ENCODE peak calls at places on chromosome 5, in five cellular contexts. One of them, this sample, is unnamed.
A peak's percentile ranks its signal among the peaks of the same experiment; 100 is the strongest.

GRCh38 chr5:135317286-135317685 is 81.7 kb downstream of the MACROH2A1 start:
- DNase-seq in tibial nerve: no peak
- DNase-seq in nephron progenitor cell: no peak
- DNase-seq in upper lobe of left lung: no peak
- DNase-seq in adrenal gland: no peak
- DNase-seq in this sample: no peak

GRCh38 chr5:126519637-126520592 is 75.1 kb downstream of the ALDH7A1 start:
- DNase-seq in adrenal gland: peak; percentile 43
- DNase-seq in tibial nerve: no peak
- DNase-seq in nephron progenitor cell: no peak
- DNase-seq in upper lobe of left lung: no peak
- DNase-seq in this sample: no peak

GRCh38 chr5:137086289-137086838 is 412.8 kb downstream of the SPOCK1 start:
- DNase-seq in adrenal gland: no peak
- DNase-seq in upper lobe of left lung: no peak
- DNase-seq in tibial nerve: no peak
- DNase-seq in nephron progenitor cell: no peak
- DNase-seq in this sample: no peak

GRCh38 chr5:52665544-52665943 is 122.2 kb upstream of the ITGA1 start:
- DNase-seq in upper lobe of left lung: no peak
- DNase-seq in adrenal gland: peak; percentile 51
- DNase-seq in nephron progenitor cell: no peak
- DNase-seq in tibial nerve: no peak
- DNase-seq in this sample: no peak

GRCh38 chr5:67147768-67148167 is 48.8 kb downstream of the CD180 start:
- DNase-seq in adrenal gland: no peak
- DNase-seq in tibial nerve: no peak
- DNase-seq in upper lobe of left lung: no peak
- DNase-seq in nephron progenitor cell: no peak
- DNase-seq in this sample: no peak

GRCh38 chr5:390571-391491 is 52.1 kb upstream of the EXOC3 start:
- DNase-seq in tibial nerve: no peak
- DNase-seq in nephron progenitor cell: no peak
- DNase-seq in adrenal gland: no peak
- DNase-seq in upper lobe of left lung: peak; percentile 78
- DNase-seq in this sample: no peak

GRCh38 chr5:93572773-93573626 is 8.0 kb downstream of the NR2F1-AS1 start:
- DNase-seq in tibial nerve: no peak
- DNase-seq in nephron progenitor cell: peak; percentile 77
- DNase-seq in adrenal gland: no peak
- DNase-seq in upper lobe of left lung: peak; percentile 83
- DNase-seq in this sample: no peak

GRCh38 chr5:151104795-151105194 is 24.0 kb upstream of the TNIP1 start:
- DNase-seq in adrenal gland: peak; percentile 63
- DNase-seq in nephron progenitor cell: no peak
- DNase-seq in upper lobe of left lung: no peak
- DNase-seq in tibial nerve: peak; percentile 56
- DNase-seq in this sample: no peak

GRCh38 chr5:61817472-61818326 is 485.6 kb downstream of the ZSWIM6 start:
- DNase-seq in upper lobe of left lung: no peak
- DNase-seq in nephron progenitor cell: peak; percentile 46
- DNase-seq in adrenal gland: peak; percentile 53
- DNase-seq in tibial nerve: peak; percentile 15
- DNase-seq in this sample: no peak

GRCh38 chr5:74063821-74064598 is 438.0 kb downstream of the ARHGEF28 start:
- DNase-seq in adrenal gland: no peak
- DNase-seq in nephron progenitor cell: no peak
- DNase-seq in upper lobe of left lung: no peak
- DNase-seq in tibial nerve: no peak
- DNase-seq in this sample: no peak

GRCh38 chr5:137822983-137823382 is 44.7 kb upstream of the MYOT start:
- DNase-seq in tibial nerve: no peak
- DNase-seq in adrenal gland: no peak
- DNase-seq in nephron progenitor cell: no peak
- DNase-seq in upper lobe of left lung: no peak
- DNase-seq in this sample: no peak

GRCh38 chr5:135456238-135457099 is 4.3 kb upstream of the TIFAB start:
- DNase-seq in nephron progenitor cell: no peak
- DNase-seq in tibial nerve: no peak
- DNase-seq in adrenal gland: peak; percentile 97
- DNase-seq in upper lobe of left lung: no peak
- DNase-seq in this sample: no peak

GRCh38 chr5:102749416-102750021 is 5.6 kb upstream of the PAM start:
- DNase-seq in upper lobe of left lung: no peak
- DNase-seq in adrenal gland: no peak
- DNase-seq in nephron progenitor cell: no peak
- DNase-seq in tibial nerve: no peak
- DNase-seq in this sample: no peak

GRCh38 chr5:71903826-71904225 is 184.8 kb downstream of the CARTPT start:
- DNase-seq in adrenal gland: no peak
- DNase-seq in upper lobe of left lung: no peak
- DNase-seq in tibial nerve: no peak
- DNase-seq in nephron progenitor cell: no peak
- DNase-seq in this sample: no peak

GRCh38 chr5:53884844-53885243 is 324.4 kb downstream of the NDUFS4 start:
- DNase-seq in nephron progenitor cell: no peak
- DNase-seq in tibial nerve: no peak
- DNase-seq in adrenal gland: no peak
- DNase-seq in upper lobe of left lung: no peak
- DNase-seq in this sample: no peak

GRCh38 chr5:72523960-72524582 is 16.9 kb upstream of the ZNF366 start:
- DNase-seq in adrenal gland: no peak
- DNase-seq in tibial nerve: no peak
- DNase-seq in upper lobe of left lung: no peak
- DNase-seq in nephron progenitor cell: no peak
- DNase-seq in this sample: no peak

GRCh38 chr5:121031487-121031886 is 567.4 kb downstream of the PRR16 start:
- DNase-seq in adrenal gland: no peak
- DNase-seq in upper lobe of left lung: no peak
- DNase-seq in tibial nerve: no peak
- DNase-seq in nephron progenitor cell: no peak
- DNase-seq in this sample: no peak

GRCh38 chr5:167777746-167778145 is 513.7 kb upstream of the WWC1 start:
- DNase-seq in upper lobe of left lung: no peak
- DNase-seq in nephron progenitor cell: no peak
- DNase-seq in tibial nerve: no peak
- DNase-seq in adrenal gland: no peak
- DNase-seq in this sample: no peak

GRCh38 chr5:73263001-73263710 is 90.2 kb downstream of the TMEM174 start:
- DNase-seq in adrenal gland: no peak
- DNase-seq in nephron progenitor cell: no peak
- DNase-seq in tibial nerve: no peak
- DNase-seq in upper lobe of left lung: no peak
- DNase-seq in this sample: no peak

GRCh38 chr5:169225830-169226356 is 75.0 kb downstream of the SLIT3 start:
- DNase-seq in adrenal gland: no peak
- DNase-seq in upper lobe of left lung: no peak
- DNase-seq in tibial nerve: no peak
- DNase-seq in nephron progenitor cell: no peak
- DNase-seq in this sample: no peak

GRCh38 chr5:110770286-110770685 is 31.5 kb downstream of the SLC25A46 start:
- DNase-seq in nephron progenitor cell: no peak
- DNase-seq in tibial nerve: no peak
- DNase-seq in adrenal gland: no peak
- DNase-seq in upper lobe of left lung: no peak
- DNase-seq in this sample: no peak

GRCh38 chr5:61394078-61394701 is 62.1 kb downstream of the ZSWIM6 start:
- DNase-seq in upper lobe of left lung: no peak
- DNase-seq in nephron progenitor cell: no peak
- DNase-seq in tibial nerve: no peak
- DNase-seq in adrenal gland: no peak
- DNase-seq in this sample: no peak

GRCh38 chr5:15774632-15775031 is 274.7 kb downstream of the FBXL7 start:
- DNase-seq in tibial nerve: no peak
- DNase-seq in upper lobe of left lung: no peak
- DNase-seq in adrenal gland: no peak
- DNase-seq in nephron progenitor cell: peak; percentile 20
- DNase-seq in this sample: no peak

GRCh38 chr5:43606351-43606750 is 3.4 kb downstream of the NNT start:
- DNase-seq in tibial nerve: no peak
- DNase-seq in adrenal gland: no peak
- DNase-seq in nephron progenitor cell: no peak
- DNase-seq in upper lobe of left lung: no peak
- DNase-seq in this sample: no peak

GRCh38 chr5:43604699-43605098 is 1.7 kb downstream of the NNT start:
- DNase-seq in tibial nerve: no peak
- DNase-seq in upper lobe of left lung: no peak
- DNase-seq in adrenal gland: no peak
- DNase-seq in nephron progenitor cell: no peak
- DNase-seq in this sample: no peak

GRCh38 chr5:43613370-43613769 is 10.4 kb downstream of the NNT start:
- DNase-seq in tibial nerve: no peak
- DNase-seq in adrenal gland: no peak
- DNase-seq in upper lobe of left lung: no peak
- DNase-seq in nephron progenitor cell: no peak
- DNase-seq in this sample: no peak

GRCh38 chr5:43608406-43608805 is 5.4 kb downstream of the NNT start:
- DNase-seq in tibial nerve: no peak
- DNase-seq in nephron progenitor cell: no peak
- DNase-seq in upper lobe of left lung: no peak
- DNase-seq in adrenal gland: no peak
- DNase-seq in this sample: no peak

DNA sequence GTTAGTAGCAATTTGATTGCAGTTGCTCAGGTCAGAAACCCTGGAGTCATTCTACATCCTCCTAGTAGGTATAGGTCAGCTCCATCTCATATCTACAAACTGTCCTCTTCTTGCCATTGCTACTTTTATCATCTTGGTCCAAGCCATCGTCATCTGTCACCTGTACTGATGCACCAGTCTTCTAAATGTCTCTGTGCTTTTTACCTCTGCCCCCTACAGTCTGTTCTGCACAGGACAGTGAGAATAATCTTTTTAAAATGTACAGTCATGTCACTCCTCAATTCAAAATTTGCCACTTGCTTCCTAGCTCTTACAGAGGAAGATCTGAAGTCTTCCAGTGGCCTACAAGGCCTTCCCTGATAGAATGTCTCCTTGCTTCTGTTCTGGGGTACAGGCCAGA is 6.8 kb downstream of the NNT start:
- DNase-seq in nephron progenitor cell: no peak
- DNase-seq in tibial nerve: no peak
- DNase-seq in adrenal gland: no peak
- DNase-seq in upper lobe of left lung: no peak
- DNase-seq in this sample: no peak
- TF ChIP-seq CTCF in nephron progenitor cell: no peak
- TF ChIP-seq CTCF in tibial nerve: no peak
- TF ChIP-seq CTCF in adrenal gland: no peak
- TF ChIP-seq CTCF in upper lobe of left lung: no peak
- TF ChIP-seq CTCF in this sample: peak; percentile 21

DNA sequence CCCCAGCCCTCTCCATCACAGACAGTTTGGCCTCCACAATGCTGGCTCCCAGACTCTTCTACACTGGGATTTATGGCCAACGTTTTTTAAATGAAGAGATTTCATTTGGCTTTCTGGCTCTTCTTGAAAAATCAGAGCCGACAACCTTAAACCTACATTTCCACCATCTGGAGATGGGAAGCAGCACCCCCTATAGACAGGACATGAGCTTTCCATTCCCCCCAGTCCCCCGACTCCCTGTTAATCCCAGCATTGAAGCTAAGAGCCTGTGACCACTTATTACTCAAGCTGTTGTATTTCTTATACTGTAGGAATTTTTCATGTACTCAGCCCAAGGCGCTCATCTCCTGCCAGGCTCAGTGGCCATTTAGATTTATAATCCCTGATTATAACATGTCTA is 34.0 kb upstream of the AFAP1L1 start:
- DNase-seq in tibial nerve: no peak
- DNase-seq in nephron progenitor cell: no peak
- DNase-seq in upper lobe of left lung: no peak
- DNase-seq in adrenal gland: no peak
- DNase-seq in this sample: no peak
- TF ChIP-seq CTCF in tibial nerve: no peak
- TF ChIP-seq CTCF in nephron progenitor cell: no peak
- TF ChIP-seq CTCF in upper lobe of left lung: no peak
- TF ChIP-seq CTCF in adrenal gland: no peak
- TF ChIP-seq CTCF in this sample: no peak

DNA sequence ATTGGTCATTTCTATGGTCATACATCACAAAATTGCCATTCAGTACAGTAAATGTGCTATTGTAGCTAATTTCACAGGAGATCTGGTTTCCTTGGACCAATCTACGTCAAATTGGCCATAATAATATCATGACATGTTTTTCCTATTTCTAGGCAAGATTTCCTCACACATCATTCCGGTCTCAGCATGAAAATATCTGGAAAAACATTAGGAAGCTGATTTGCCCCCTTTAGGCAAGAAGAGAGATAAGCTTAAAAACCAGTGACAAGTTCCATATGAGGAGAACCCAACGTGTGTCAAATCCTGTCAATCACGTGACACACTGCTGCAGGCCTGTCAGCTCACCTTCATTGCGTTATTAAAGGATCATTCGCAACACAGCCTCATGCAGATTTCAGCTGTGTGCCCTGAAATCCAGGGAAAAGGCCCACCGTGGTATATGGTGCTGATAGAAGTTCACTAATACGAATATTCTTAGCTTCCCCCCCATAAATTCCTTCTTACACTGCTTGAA is 153.3 kb downstream of the ST8SIA4 start:
- DNase-seq in tibial nerve: no peak
- DNase-seq in upper lobe of left lung: no peak
- DNase-seq in nephron progenitor cell: no peak
- DNase-seq in adrenal gland: no peak
- DNase-seq in this sample: no peak
- TF ChIP-seq CTCF in tibial nerve: no peak
- TF ChIP-seq CTCF in upper lobe of left lung: no peak
- TF ChIP-seq CTCF in nephron progenitor cell: no peak
- TF ChIP-seq CTCF in adrenal gland: no peak
- TF ChIP-seq CTCF in this sample: no peak

GRCh38 chr5:180290568-180291233 is 1.2 kb downstream of the MAPK9 start:
- DNase-seq in adrenal gland: no peak
- DNase-seq in nephron progenitor cell: no peak
- DNase-seq in tibial nerve: no peak
- DNase-seq in upper lobe of left lung: no peak
- DNase-seq in this sample: no peak
- TF ChIP-seq CTCF in adrenal gland: no peak
- TF ChIP-seq CTCF in nephron progenitor cell: no peak
- TF ChIP-seq CTCF in tibial nerve: no peak
- TF ChIP-seq CTCF in upper lobe of left lung: no peak
- TF ChIP-seq CTCF in this sample: no peak